ENCODE peak calls at places on chromosomes 11 and 22, in nine cellular contexts. U is tibial artery; V is PC-3; T is IMR-90; W is naive thymus-derived CD4-positive, alpha-beta T cell; S is CD8-positive, alpha-beta memory T cell; B is mesendoderm; F is psoas muscle; K is aorta. Z is an unnamed sample. For H3K4me1 and H3K36me3, the result is how much of the 10 kb centered on the place peaks cover.

GRCh38 chr22:25048659-25049657 is 96.4 kb downstream of the KIAA1671 start:
- DNase-seq in U (no peak), V (peak), F (peak), T (peak), B (peak), W (peak), S (peak), K (peak), Z (peak)

GRCh38 chr11:106917973-106918372 is 100.3 kb downstream of the GUCY1A2 start:
- DNase-seq in K (no peak), S (no peak), V (peak), U (no peak), W (no peak), T (peak), B (peak), F (no peak), Z (no peak)

GRCh38 chr22:21815357-21815756 is 52.1 kb downstream of the MAPK1 start:
- DNase-seq in K (no peak), F (no peak), S (no peak), W (no peak), T (no peak), U (no peak), B (no peak), V (no peak), Z (no peak)

GRCh38 chr11:13949876-13950275 is 12.6 kb upstream of the SPON1 start:
- DNase-seq in B (no peak), F (no peak), W (no peak), V (peak), S (no peak), T (no peak), U (no peak), K (no peak), Z (no peak)

GRCh38 chr11:22304337-22304961 is 33.7 kb upstream of the SLC17A6 start:
- DNase-seq in U (no peak), W (peak), S (no peak), F (no peak), T (peak), K (no peak), B (peak), V (peak), Z (no peak)

GRCh38 chr11:1049911-1050580 is 13.5 kb upstream of the MUC6 start:
- DNase-seq in T (no peak), K (no peak), F (peak), U (peak), B (no peak), W (no peak), S (no peak), V (no peak), Z (no peak)

GRCh38 chr11:27599217-27599616 is 92.6 kb upstream of the LIN7C start:
- DNase-seq in U (no peak), K (no peak), W (no peak), S (no peak), F (no peak), V (no peak), T (no peak), B (peak), Z (no peak)

GRCh38 chr22:18987765-18988164 is 51.7 kb upstream of the PRODH start:
- DNase-seq in T (no peak), F (no peak), V (no peak), B (peak), U (no peak), W (no peak), K (peak), S (no peak), Z (no peak)

GRCh38 chr11:117900720-117901440 is 24.4 kb upstream of the FXYD6 start:
- DNase-seq in V (no peak), W (no peak), K (no peak), F (peak), T (no peak), S (no peak), B (no peak), U (peak), Z (no peak)

GRCh38 chr22:36017661-36018091 is 10.9 kb downstream of the RBFOX2 start:
- DNase-seq in V (no peak), K (no peak), W (no peak), S (no peak), T (no peak), F (no peak), U (no peak), B (peak), Z (no peak)

GRCh38 chr11:18754308-18754707 is 28.3 kb upstream of the IGSF22 start:
- DNase-seq in T (peak), U (no peak), W (no peak), B (no peak), K (no peak), F (no peak), S (no peak), V (no peak), Z (no peak)

GRCh38 chr11:134270250-134270714 is 5.9 kb upstream of the GLB1L3 start:
- DNase-seq in F (no peak), B (peak), K (no peak), U (no peak), S (peak), T (no peak), V (peak), W (peak), Z (no peak)

GRCh38 chr22:25878933-25879332 is 136.9 kb downstream of the MYO18B start:
- DNase-seq in W (no peak), S (no peak), U (no peak), T (no peak), B (no peak), F (no peak), K (no peak), V (no peak), Z (no peak)

GRCh38 chr11:123072279-123072678 is 10.3 kb upstream of the HSPA8 start:
- DNase-seq in U (no peak), B (no peak), T (no peak), W (no peak), F (no peak), V (peak), S (no peak), K (no peak), Z (peak)

GRCh38 chr11:104061851-104062521 is 25.5 kb downstream of the DDI1 start:
- DNase-seq in W (no peak), V (no peak), B (no peak), T (peak), S (no peak), F (no peak), K (no peak), U (no peak), Z (no peak)

GRCh38 chr11:2577071-2578005 is 122.5 kb downstream of the KCNQ1OT1 start:
- DNase-seq in T (no peak), U (peak), F (peak), B (no peak), K (peak), S (no peak), V (no peak), W (no peak), Z (no peak)

GRCh38 chr11:69013009-69013951 is at the start of gene MRGPRF:
- DNase-seq in F (peak), K (peak), T (peak), B (peak), V (peak), U (peak), W (no peak), S (no peak), Z (peak)

GRCh38 chr11:94117871-94118270 is 10.8 kb upstream of the PANX1 start:
- DNase-seq in T (peak), S (no peak), W (no peak), B (no peak), U (no peak), F (no peak), V (peak), K (no peak), Z (no peak)

GRCh38 chr11:74953448-74953847 is 4.4 kb downstream of the SPCS2 start:
- DNase-seq in V (no peak), B (no peak), S (no peak), K (no peak), F (no peak), T (no peak), U (no peak), W (no peak), Z (no peak)

GRCh38 chr11:86481399-86481798 is 106.7 kb downstream of the CCDC81 start:
- DNase-seq in S (no peak), B (no peak), U (no peak), K (no peak), T (no peak), V (no peak), W (no peak), F (no peak), Z (no peak)

GRCh38 chr11:72836111-72836510 is 21.9 kb downstream of the ATG16L2 start:
- DNase-seq in U (no peak), F (peak), K (peak), B (no peak), T (no peak), V (peak), S (no peak), W (no peak), Z (no peak)

GRCh38 chr11:46977038-46977818 is 40.7 kb downstream of the CSTPP1 start:
- DNase-seq in U (no peak), W (no peak), T (no peak), B (peak), F (no peak), V (no peak), S (no peak), K (no peak), Z (no peak)

GRCh38 chr11:123129920-123130319 is 65.1 kb downstream of the CLMP start:
- DNase-seq in V (no peak), W (no peak), K (no peak), U (no peak), B (no peak), S (no peak), T (peak), F (no peak), Z (no peak)

GRCh38 chr22:18088825-18089568 is 11.2 kb downstream of the PEX26 start:
- DNase-seq in F (peak), U (no peak), W (no peak), K (no peak), S (no peak), V (no peak), B (no peak), T (no peak), Z (no peak)

GRCh38 chr11:118169300-118170140 is 6.9 kb downstream of the SCN2B start:
- DNase-seq in T (no peak), F (no peak), K (no peak), U (no peak), V (no peak), S (no peak), B (no peak), W (no peak), Z (no peak)

GRCh38 chr11:68999093-68999747 is 13.8 kb downstream of the MRGPRF start:
- DNase-seq in U (peak), S (no peak), B (no peak), W (no peak), K (peak), T (no peak), V (no peak), F (peak), Z (no peak)

GRCh38 chr11:102544594-102544993 is 14.0 kb upstream of the MMP7 start:
- DNase-seq in S (no peak), K (no peak), F (no peak), B (no peak), V (no peak), W (no peak), T (no peak), U (no peak), Z (no peak)

GRCh38 chr22:48758021-48758561 is 1069.6 kb downstream of the BRD1 start:
- DNase-seq in S (no peak), T (no peak), B (no peak), V (no peak), F (no peak), K (peak), W (no peak), U (peak), Z (peak)

GRCh38 chr11:80320226-80320625 is 879.4 kb upstream of the TENM4 start:
- DNase-seq in V (no peak), U (no peak), T (no peak), F (no peak), K (no peak), W (no peak), B (no peak), S (no peak), Z (no peak)

GRCh38 chr11:2267306-2267861 is 3.0 kb downstream of the ASCL2 start:
- DNase-seq in V (no peak), W (no peak), F (peak), K (peak), U (no peak), T (no peak), B (no peak), S (no peak), Z (peak)

GRCh38 chr11:133995066-133995465 is 38.3 kb upstream of the IGSF9B start:
- DNase-seq in T (no peak), V (no peak), F (no peak), S (no peak), K (no peak), U (no peak), W (no peak), B (no peak), Z (no peak)

GRCh38 chr11:69419662-69420061 is 61.8 kb upstream of the LINC01488 start:
- DNase-seq in T (no peak), S (no peak), K (peak), W (no peak), V (no peak), B (no peak), U (no peak), F (no peak), Z (no peak)

GRCh38 chr11:17163296-17163695 is 44.5 kb downstream of the PIK3C2A start:
- DNase-seq in T (no peak), F (no peak), S (no peak), B (no peak), W (no peak), U (no peak), V (no peak), K (no peak), Z (no peak)

GRCh38 chr11:74321487-74322188 is 10.2 kb upstream of the P4HA3 start:
- DNase-seq in T (peak), V (peak), U (peak), B (peak), W (no peak), F (no peak), S (no peak), K (no peak), Z (no peak)

GRCh38 chr11:104219081-104219480 is 55.1 kb upstream of the PDGFD start:
- DNase-seq in K (no peak), W (no peak), S (no peak), U (no peak), T (peak), F (peak), B (no peak), V (no peak), Z (peak)

GRCh38 chr11:45809456-45810395 is 4.8 kb downstream of the SLC35C1 start:
- DNase-seq in B (no peak), W (no peak), F (no peak), K (no peak), U (peak), T (no peak), V (no peak), S (no peak), Z (no peak)

DNA sequence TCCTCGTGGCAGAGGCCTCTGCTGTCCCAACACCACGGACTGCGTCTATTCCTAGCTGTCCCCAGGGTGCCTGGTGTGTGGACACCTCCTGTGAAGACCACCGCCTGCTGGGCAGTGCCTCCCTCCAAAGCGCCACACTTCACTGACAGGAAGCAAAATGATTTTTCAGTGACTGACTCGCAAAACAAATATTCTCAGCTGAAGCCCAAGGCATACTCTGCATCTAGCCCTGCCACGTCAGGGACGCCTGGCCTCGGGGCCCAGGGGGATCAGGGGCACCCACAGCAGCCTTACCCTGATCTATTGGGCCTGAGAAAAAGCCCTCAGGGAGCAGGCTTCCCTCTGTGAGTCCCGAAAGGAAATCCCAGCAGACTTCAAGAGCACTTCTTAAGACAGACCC is 2.2 kb downstream of the BRD1 start:
- DNase-seq in B (no peak), W (no peak), T (peak), F (peak), V (peak), U (no peak), K (no peak), S (no peak), Z (no peak)
- H3K4me3 ChIP-seq in B (no peak), W (peak), T (peak), F (peak), V (peak), U (peak), K (no peak), S (peak), Z (peak)

GRCh38 chr22:42992092-42992491 is 22.9 kb downstream of the PACSIN2 start:
- DNase-seq in K (no peak), W (no peak), F (no peak), T (no peak), U (peak), S (no peak), B (no peak), V (no peak), Z (no peak)

GRCh38 chr22:42993651-42994275 is 21.2 kb downstream of the PACSIN2 start:
- DNase-seq in W (no peak), S (no peak), K (peak), U (peak), F (no peak), V (peak), T (peak), B (no peak), Z (no peak)

GRCh38 chr22:42991010-42991651 is 23.8 kb downstream of the PACSIN2 start:
- DNase-seq in K (peak), U (peak), F (no peak), V (peak), W (no peak), B (no peak), T (peak), S (no peak), Z (no peak)

GRCh38 chr22:42992886-42993479 is 22.0 kb downstream of the PACSIN2 start:
- DNase-seq in F (no peak), B (no peak), W (no peak), T (no peak), V (no peak), U (peak), K (peak), S (no peak), Z (no peak)

GRCh38 chr22:42990131-42990838 is 24.7 kb downstream of the PACSIN2 start:
- DNase-seq in V (peak), B (peak), F (no peak), K (peak), T (peak), W (no peak), S (no peak), U (peak), Z (no peak)
- H3K4me1 ChIP-seq in V (under half), B (under half), F (under half), K (under half), T (under half), W (under half), S (under half), U (half or more), Z (under half)

DNA sequence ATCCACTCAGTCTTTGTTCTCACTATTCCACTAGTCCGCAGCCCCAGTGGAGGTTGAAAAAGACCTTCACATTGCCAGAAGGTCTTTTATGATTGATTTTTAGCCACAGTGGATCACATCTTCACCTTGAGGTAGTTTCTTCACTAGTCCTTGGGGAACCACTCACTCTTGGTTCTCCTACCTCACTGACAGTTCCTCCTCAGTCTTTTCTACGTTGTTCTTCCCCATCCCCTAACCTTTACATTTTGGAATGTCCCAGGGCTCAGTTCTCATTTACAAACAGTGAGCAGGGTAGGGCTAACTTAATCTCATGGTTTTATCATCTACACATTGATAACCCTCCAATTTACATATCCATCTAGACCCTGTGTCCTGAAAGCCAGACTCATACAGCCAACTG is 316.4 kb upstream of the SORL1-AS1 start:
- DNase-seq in W (no peak), K (no peak), F (no peak), B (no peak), U (no peak), S (no peak), V (no peak), T (no peak), Z (no peak)
- H3K36me3 ChIP-seq in W (under half), K (under half), F (under half), B (under half), U (under half), S (under half), V (under half), T (under half), Z (under half)

DNA sequence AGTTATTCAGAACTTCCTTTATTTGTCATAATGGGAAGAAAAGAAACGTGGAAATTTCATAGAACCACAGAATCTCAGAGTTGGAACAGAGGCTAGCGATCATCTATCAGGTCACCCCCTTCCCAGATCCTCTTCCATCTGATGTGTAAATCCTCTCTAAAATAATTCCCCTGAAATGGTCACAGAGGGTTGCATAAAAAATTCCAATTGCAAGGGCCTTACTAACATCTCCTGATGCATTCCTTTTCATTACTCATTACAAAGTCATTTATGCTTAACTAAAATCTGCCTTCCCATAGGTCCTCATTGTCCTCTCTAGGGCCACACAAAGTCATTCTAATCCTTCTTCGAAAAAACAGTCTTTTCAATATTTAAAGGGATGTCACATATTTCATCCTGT is 771.3 kb downstream of the DLG2 start:
- DNase-seq in V (peak), B (peak), F (no peak), K (no peak), W (no peak), S (no peak), T (peak), U (no peak), Z (no peak)
- H3K4me3 ChIP-seq in V (no peak), B (no peak), F (no peak), K (no peak), W (no peak), S (no peak), T (no peak), U (no peak), Z (no peak)

GRCh38 chr11:111395081-111395480 is 16.0 kb upstream of the POU2AF1 start:
- DNase-seq in T (no peak), U (no peak), S (no peak), V (no peak), K (no peak), B (peak), F (no peak), W (no peak), Z (no peak)
- H3K4me1 ChIP-seq in T (under half), U (under half), S (under half), V (under half), K (under half), B (under half), F (under half), W (under half), Z (under half)

Z was measured in right atrium auricular region.